ENCODE peak calls at places on chromosomes 3 and 15, in nine cellular contexts. One of them, this sample, is unnamed.

GRCh38 chr15:45719490-45719889 is 84.7 kb downstream of the SQOR start:
- DNase-seq in GM10248: no peak
- DNase-seq in upper lobe of left lung: no peak
- DNase-seq in cardiac muscle cell: peak; percentile 57
- DNase-seq in neural crest cell: no peak
- DNase-seq in GM12865: no peak
- DNase-seq in BE2C: no peak
- DNase-seq in AG04449: no peak
- DNase-seq in body of pancreas: no peak
- DNase-seq in this sample: no peak

GRCh38 chr15:100372695-100373036 is 30.9 kb upstream of the ADAMTS17 start:
- DNase-seq in GM12865: no peak
- DNase-seq in body of pancreas: peak; percentile 36
- DNase-seq in AG04449: no peak
- DNase-seq in upper lobe of left lung: no peak
- DNase-seq in BE2C: no peak
- DNase-seq in GM10248: no peak
- DNase-seq in neural crest cell: no peak
- DNase-seq in cardiac muscle cell: no peak
- DNase-seq in this sample: no peak

GRCh38 chr3:135736740-135737139 is 228.8 kb upstream of the PPP2R3A start:
- DNase-seq in BE2C: peak; percentile 47
- DNase-seq in GM10248: no peak
- DNase-seq in upper lobe of left lung: no peak
- DNase-seq in body of pancreas: no peak
- DNase-seq in AG04449: no peak
- DNase-seq in GM12865: peak; percentile 56
- DNase-seq in neural crest cell: no peak
- DNase-seq in cardiac muscle cell: no peak
- DNase-seq in this sample: peak; percentile 39

GRCh38 chr3:178949896-178950295 is 121.7 kb downstream of the ZMAT3 start:
- DNase-seq in upper lobe of left lung: no peak
- DNase-seq in neural crest cell: no peak
- DNase-seq in cardiac muscle cell: no peak
- DNase-seq in body of pancreas: no peak
- DNase-seq in GM10248: no peak
- DNase-seq in BE2C: no peak
- DNase-seq in AG04449: no peak
- DNase-seq in GM12865: no peak
- DNase-seq in this sample: no peak

GRCh38 chr15:24898715-24899278 is 56.0 kb upstream of the SNRPN start:
- DNase-seq in upper lobe of left lung: no peak
- DNase-seq in cardiac muscle cell: no peak
- DNase-seq in GM10248: no peak
- DNase-seq in GM12865: no peak
- DNase-seq in AG04449: no peak
- DNase-seq in body of pancreas: no peak
- DNase-seq in BE2C: no peak
- DNase-seq in neural crest cell: no peak
- DNase-seq in this sample: peak; percentile 19

GRCh38 chr3:87798567-87798947 is 260.2 kb downstream of the CGGBP1 start:
- DNase-seq in body of pancreas: no peak
- DNase-seq in cardiac muscle cell: no peak
- DNase-seq in BE2C: no peak
- DNase-seq in neural crest cell: no peak
- DNase-seq in GM10248: no peak
- DNase-seq in upper lobe of left lung: no peak
- DNase-seq in GM12865: no peak
- DNase-seq in AG04449: no peak
- DNase-seq in this sample: no peak

GRCh38 chr3:20052851-20053250 is 12.6 kb downstream of the KAT2B start:
- DNase-seq in GM12865: no peak
- DNase-seq in cardiac muscle cell: no peak
- DNase-seq in upper lobe of left lung: no peak
- DNase-seq in GM10248: no peak
- DNase-seq in body of pancreas: no peak
- DNase-seq in AG04449: no peak
- DNase-seq in neural crest cell: no peak
- DNase-seq in BE2C: no peak
- DNase-seq in this sample: no peak

GRCh38 chr15:40093224-40093842 is 15.3 kb downstream of the BMF start:
- DNase-seq in body of pancreas: no peak
- DNase-seq in GM10248: no peak
- DNase-seq in neural crest cell: no peak
- DNase-seq in cardiac muscle cell: no peak
- DNase-seq in GM12865: peak; percentile 38
- DNase-seq in AG04449: no peak
- DNase-seq in upper lobe of left lung: no peak
- DNase-seq in BE2C: no peak
- DNase-seq in this sample: no peak

GRCh38 chr3:126552688-126553283 is 5.9 kb downstream of the C3orf22 start:
- DNase-seq in neural crest cell: no peak
- DNase-seq in GM12865: no peak
- DNase-seq in GM10248: no peak
- DNase-seq in BE2C: peak; percentile 3
- DNase-seq in cardiac muscle cell: no peak
- DNase-seq in body of pancreas: no peak
- DNase-seq in AG04449: no peak
- DNase-seq in upper lobe of left lung: peak; percentile 68
- DNase-seq in this sample: peak; percentile 1

GRCh38 chr3:182803006-182803405 is 9.7 kb downstream of the ATP11B start:
- DNase-seq in BE2C: no peak
- DNase-seq in upper lobe of left lung: no peak
- DNase-seq in GM10248: no peak
- DNase-seq in GM12865: no peak
- DNase-seq in AG04449: no peak
- DNase-seq in body of pancreas: no peak
- DNase-seq in neural crest cell: no peak
- DNase-seq in cardiac muscle cell: peak; percentile 5
- DNase-seq in this sample: no peak

GRCh38 chr3:141722076-141722475 is 16.0 kb upstream of the RNF7 start:
- DNase-seq in BE2C: no peak
- DNase-seq in cardiac muscle cell: no peak
- DNase-seq in neural crest cell: no peak
- DNase-seq in GM10248: no peak
- DNase-seq in body of pancreas: no peak
- DNase-seq in upper lobe of left lung: no peak
- DNase-seq in GM12865: no peak
- DNase-seq in AG04449: no peak
- DNase-seq in this sample: no peak

DNA sequence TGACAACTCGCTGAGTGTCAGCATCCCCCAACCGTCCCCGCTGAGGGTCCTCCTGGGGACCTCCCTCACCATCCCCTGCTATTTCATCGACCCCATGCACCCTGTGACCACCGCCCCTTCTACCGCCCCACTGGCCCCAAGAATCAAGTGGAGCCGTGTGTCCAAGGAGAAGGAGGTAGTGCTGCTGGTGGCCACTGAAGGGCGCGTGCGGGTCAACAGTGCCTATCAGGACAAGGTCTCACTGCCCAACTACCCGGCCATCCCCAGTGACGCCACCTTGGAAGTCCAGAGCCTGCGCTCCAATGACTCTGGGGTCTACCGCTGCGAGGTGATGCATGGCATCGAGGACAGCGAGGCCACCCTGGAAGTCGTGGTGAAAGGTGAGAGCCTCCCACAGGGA is 35.4 kb downstream of the ACAN start:
- DNase-seq in cardiac muscle cell: no peak
- DNase-seq in BE2C: no peak
- DNase-seq in GM10248: no peak
- DNase-seq in upper lobe of left lung: peak; percentile 44
- DNase-seq in neural crest cell: no peak
- DNase-seq in body of pancreas: no peak
- DNase-seq in GM12865: no peak
- DNase-seq in AG04449: no peak
- DNase-seq in this sample: no peak
- TF ChIP-seq CTCF in cardiac muscle cell: no peak
- TF ChIP-seq CTCF in BE2C: no peak
- TF ChIP-seq CTCF in GM10248: no peak
- TF ChIP-seq CTCF in upper lobe of left lung: no peak
- TF ChIP-seq CTCF in neural crest cell: no peak
- TF ChIP-seq CTCF in body of pancreas: no peak
- TF ChIP-seq CTCF in GM12865: no peak
- TF ChIP-seq CTCF in AG04449: no peak
- TF ChIP-seq CTCF in this sample: no peak

DNA sequence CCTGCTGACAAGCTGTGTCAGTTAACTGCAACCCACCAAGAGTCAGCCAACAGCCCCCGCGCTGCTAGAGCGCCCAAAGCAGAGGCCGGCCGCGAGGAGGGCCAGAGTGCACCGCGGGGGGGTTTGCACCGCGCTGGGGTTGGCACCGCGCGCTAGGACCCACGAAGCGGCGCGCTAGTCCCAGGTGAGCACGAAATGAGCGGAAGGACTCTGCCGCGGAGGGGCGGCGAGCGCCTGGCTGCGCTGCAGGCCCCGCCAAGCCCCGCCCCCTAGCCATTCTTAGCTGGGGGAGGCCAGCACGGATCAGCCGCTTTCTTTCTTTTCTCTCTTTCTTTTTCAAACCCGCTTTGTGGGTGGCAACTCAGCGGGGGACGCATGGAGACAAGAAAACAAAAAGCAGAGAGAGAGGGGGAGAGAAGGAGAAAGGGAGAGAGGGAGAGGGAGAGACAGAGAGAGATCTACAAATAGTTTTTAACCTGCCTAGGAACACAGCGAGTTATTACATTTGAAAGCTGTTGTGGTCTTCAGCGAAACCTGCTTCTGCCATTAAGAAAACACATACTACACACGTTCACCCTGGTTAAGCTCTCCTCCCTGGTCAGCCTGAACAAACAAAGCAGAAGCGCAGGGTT is 6.9 kb upstream of the FOXB1 start:
- DNase-seq in AG04449: no peak
- DNase-seq in GM10248: peak; percentile 78
- DNase-seq in body of pancreas: peak; percentile 11
- DNase-seq in GM12865: peak; percentile 71
- DNase-seq in neural crest cell: no peak
- DNase-seq in upper lobe of left lung: peak; percentile 79
- DNase-seq in cardiac muscle cell: no peak
- DNase-seq in BE2C: no peak
- DNase-seq in this sample: no peak
- TF ChIP-seq CTCF in AG04449: no peak
- TF ChIP-seq CTCF in GM10248: peak; percentile 39
- TF ChIP-seq CTCF in body of pancreas: no peak
- TF ChIP-seq CTCF in GM12865: peak; percentile 20
- TF ChIP-seq CTCF in neural crest cell: no peak
- TF ChIP-seq CTCF in upper lobe of left lung: no peak
- TF ChIP-seq CTCF in cardiac muscle cell: no peak
- TF ChIP-seq CTCF in BE2C: no peak
- TF ChIP-seq CTCF in this sample: no peak

GRCh38 chr15:52762621-52763020 is 27.5 kb downstream of the ONECUT1 start:
- DNase-seq in GM10248: no peak
- DNase-seq in GM12865: no peak
- DNase-seq in AG04449: no peak
- DNase-seq in neural crest cell: no peak
- DNase-seq in body of pancreas: no peak
- DNase-seq in cardiac muscle cell: no peak
- DNase-seq in upper lobe of left lung: no peak
- DNase-seq in BE2C: no peak
- DNase-seq in this sample: no peak

GRCh38 chr15:52760562-52760961 is 29.6 kb downstream of the ONECUT1 start:
- DNase-seq in AG04449: no peak
- DNase-seq in upper lobe of left lung: no peak
- DNase-seq in GM10248: no peak
- DNase-seq in cardiac muscle cell: no peak
- DNase-seq in BE2C: no peak
- DNase-seq in neural crest cell: no peak
- DNase-seq in body of pancreas: no peak
- DNase-seq in GM12865: no peak
- DNase-seq in this sample: no peak

GRCh38 chr15:52764731-52765130 is 25.4 kb downstream of the ONECUT1 start:
- DNase-seq in AG04449: no peak
- DNase-seq in GM12865: no peak
- DNase-seq in BE2C: no peak
- DNase-seq in body of pancreas: no peak
- DNase-seq in GM10248: no peak
- DNase-seq in upper lobe of left lung: no peak
- DNase-seq in neural crest cell: no peak
- DNase-seq in cardiac muscle cell: no peak
- DNase-seq in this sample: no peak

GRCh38 chr15:52759969-52760368 is 30.2 kb downstream of the ONECUT1 start:
- DNase-seq in cardiac muscle cell: no peak
- DNase-seq in GM10248: no peak
- DNase-seq in upper lobe of left lung: no peak
- DNase-seq in body of pancreas: no peak
- DNase-seq in AG04449: no peak
- DNase-seq in neural crest cell: no peak
- DNase-seq in GM12865: no peak
- DNase-seq in BE2C: no peak
- DNase-seq in this sample: no peak

DNA sequence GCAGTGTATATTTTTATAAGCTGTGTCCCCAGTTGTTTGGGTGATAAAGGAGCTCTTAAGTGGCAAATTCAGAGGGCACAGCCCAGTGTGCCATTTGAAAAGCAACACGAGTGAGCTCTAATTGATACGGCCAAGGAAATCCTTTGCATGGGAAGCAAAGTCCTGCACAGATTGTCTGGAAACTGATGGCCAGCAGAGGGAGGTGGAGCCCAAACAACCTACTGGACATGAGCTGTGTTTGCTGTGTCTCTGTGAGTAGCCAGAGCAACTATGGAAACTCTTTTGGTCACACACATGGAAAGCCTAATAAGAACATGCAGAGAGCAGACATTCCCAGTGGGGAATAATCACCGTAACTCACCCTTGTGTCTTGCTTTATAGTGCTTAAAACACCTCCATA is 24.4 kb downstream of the ONECUT1 start:
- DNase-seq in body of pancreas: peak; percentile 48
- DNase-seq in cardiac muscle cell: peak; percentile 12
- DNase-seq in GM10248: no peak
- DNase-seq in neural crest cell: no peak
- DNase-seq in upper lobe of left lung: no peak
- DNase-seq in AG04449: no peak
- DNase-seq in GM12865: no peak
- DNase-seq in BE2C: no peak
- DNase-seq in this sample: peak; percentile 62
- TF ChIP-seq CTCF in body of pancreas: peak; percentile 37
- TF ChIP-seq CTCF in cardiac muscle cell: peak; percentile 12
- TF ChIP-seq CTCF in GM10248: no peak
- TF ChIP-seq CTCF in neural crest cell: peak; percentile 52
- TF ChIP-seq CTCF in upper lobe of left lung: no peak
- TF ChIP-seq CTCF in AG04449: peak; percentile 28
- TF ChIP-seq CTCF in GM12865: peak; percentile 4
- TF ChIP-seq CTCF in BE2C: peak; percentile 27
- TF ChIP-seq CTCF in this sample: peak; percentile 22

DNA sequence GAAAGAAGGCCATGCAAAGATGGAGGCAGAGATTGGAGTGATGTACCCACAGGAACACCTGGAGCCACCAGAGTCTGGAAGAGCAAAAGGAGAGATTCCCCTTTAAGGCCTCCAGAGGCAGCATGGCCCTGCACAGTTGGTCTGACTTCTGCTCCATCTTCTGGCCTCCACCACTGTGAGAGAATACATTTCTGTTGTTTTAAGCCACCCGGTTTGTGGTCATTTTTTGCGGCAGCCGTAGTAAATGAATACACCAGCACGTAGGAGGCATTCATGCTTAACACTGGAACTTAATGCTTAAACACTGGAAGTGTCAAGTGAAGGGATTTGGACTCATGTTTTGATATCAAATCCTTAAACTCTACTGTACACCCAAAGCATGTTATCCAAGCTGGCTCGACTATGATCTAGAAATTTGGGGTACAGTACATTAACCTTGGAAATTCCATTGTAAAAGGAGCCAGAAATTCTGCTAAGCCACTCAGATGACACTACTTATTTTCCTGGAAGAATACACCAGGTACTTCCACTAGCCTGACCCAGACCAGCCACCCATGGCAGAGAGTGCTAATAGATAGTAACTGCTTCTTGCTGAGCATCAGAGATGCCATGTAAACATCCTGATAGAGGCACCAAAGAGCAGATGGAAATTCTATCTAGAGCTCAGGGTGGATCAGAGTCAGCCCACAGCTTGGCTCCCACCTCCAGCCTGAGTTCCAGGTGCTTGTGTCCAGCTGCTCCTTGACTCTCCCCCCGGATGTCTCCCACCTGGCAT is 190.8 kb downstream of the ADAMTS9 start:
- DNase-seq in BE2C: no peak
- DNase-seq in upper lobe of left lung: no peak
- DNase-seq in neural crest cell: no peak
- DNase-seq in AG04449: no peak
- DNase-seq in GM10248: no peak
- DNase-seq in GM12865: no peak
- DNase-seq in cardiac muscle cell: no peak
- DNase-seq in body of pancreas: no peak
- DNase-seq in this sample: no peak
- TF ChIP-seq CTCF in BE2C: peak; percentile 12
- TF ChIP-seq CTCF in upper lobe of left lung: no peak
- TF ChIP-seq CTCF in neural crest cell: no peak
- TF ChIP-seq CTCF in AG04449: no peak
- TF ChIP-seq CTCF in GM10248: no peak
- TF ChIP-seq CTCF in GM12865: no peak
- TF ChIP-seq CTCF in cardiac muscle cell: no peak
- TF ChIP-seq CTCF in body of pancreas: no peak
- TF ChIP-seq CTCF in this sample: no peak

This sample was measured in endothelial cell.